ENCODE peak calls at places on chromosome 2, in ten cellular contexts. L is cardiac muscle cell, J is lower lobe of right lung, G is neural progenitor cell, F is neural crest cell, X is GM12864, S is GM13977, K is brain microvascular endothelial cell, T is foreskin fibroblast, A is fibroblast of mammary gland. R is an unnamed sample.

GRCh38 chr2:206173147-206173546 is 13.5 kb downstream of the EEF1B2 start:
- DNase-seq in S (no peak), J (no peak), K (no peak), X (no peak), G (no peak), L (no peak), T (no peak), A (no peak), F (no peak), R (no peak)

GRCh38 chr2:177334940-177335543 is 57.5 kb upstream of the AGPS start:
- DNase-seq in S (peak), G (peak), J (no peak), K (no peak), X (peak), L (peak), F (peak), T (peak), A (peak), R (peak)

GRCh38 chr2:239944706-239945551 is 80.2 kb downstream of the NDUFA10 start:
- DNase-seq in T (peak), J (peak), S (peak), K (peak), X (no peak), F (no peak), A (no peak), L (no peak), G (no peak), R (no peak)

GRCh38 chr2:200786826-200787225 is 24.9 kb upstream of the BZW1 start:
- DNase-seq in S (no peak), T (peak), A (peak), K (peak), G (no peak), J (no peak), X (no peak), L (no peak), F (no peak), R (peak)

GRCh38 chr2:64837116-64837704 is 152.0 kb upstream of the SLC1A4 start:
- DNase-seq in A (peak), F (no peak), K (no peak), G (no peak), J (no peak), S (no peak), T (peak), L (no peak), X (no peak), R (no peak)

GRCh38 chr2:236345081-236345714 is 81.0 kb upstream of the ASB18 start:
- DNase-seq in G (no peak), A (no peak), F (no peak), L (no peak), K (no peak), J (no peak), X (no peak), S (no peak), T (no peak), R (no peak)

GRCh38 chr2:8329660-8330622 is 351.9 kb upstream of the ID2 start:
- DNase-seq in J (no peak), X (no peak), F (no peak), S (no peak), L (no peak), A (no peak), T (no peak), G (peak), K (no peak), R (no peak)

GRCh38 chr2:2740238-2740775 is 409.2 kb upstream of the MYT1L start:
- DNase-seq in G (no peak), X (no peak), S (no peak), T (no peak), A (no peak), L (no peak), J (no peak), F (no peak), K (no peak), R (no peak)

GRCh38 chr2:170098626-170099312 is 79.2 kb upstream of the MYO3B start:
- DNase-seq in G (no peak), X (no peak), A (no peak), K (no peak), T (no peak), F (no peak), L (no peak), J (no peak), S (no peak), R (peak)

GRCh38 chr2:98730851-98731708 is at the start of gene MGAT4A:
- DNase-seq in X (no peak), S (peak), J (peak), K (no peak), G (peak), A (no peak), F (peak), T (peak), L (peak), R (no peak)

GRCh38 chr2:77938462-77938861 is 416.3 kb upstream of the LRRTM4 start:
- DNase-seq in J (no peak), G (no peak), K (no peak), A (no peak), T (no peak), F (no peak), S (no peak), L (no peak), X (no peak), R (no peak)

GRCh38 chr2:159939946-159940345 is 122.5 kb downstream of the PLA2R1 start:
- DNase-seq in J (no peak), A (peak), S (peak), G (no peak), L (peak), X (no peak), F (no peak), K (no peak), T (peak), R (peak)

GRCh38 chr2:190359896-190360376 is 16.5 kb downstream of the INPP1 start:
- DNase-seq in T (peak), S (peak), X (no peak), A (peak), J (no peak), G (peak), K (peak), L (peak), F (no peak), R (peak)

GRCh38 chr2:230886641-230887040 is 21.9 kb downstream of the ITM2C start:
- DNase-seq in L (no peak), S (no peak), K (no peak), A (no peak), F (no peak), G (no peak), T (no peak), X (no peak), J (peak), R (no peak)

GRCh38 chr2:56011624-56012023 is 88.0 kb upstream of the EFEMP1 start:
- DNase-seq in L (no peak), J (no peak), S (no peak), X (no peak), T (no peak), G (no peak), A (no peak), F (no peak), K (no peak), R (no peak)

GRCh38 chr2:43509886-43510285 is 86.0 kb downstream of the THADA start:
- DNase-seq in X (no peak), J (no peak), A (no peak), L (no peak), S (no peak), G (no peak), T (no peak), F (no peak), K (no peak), R (no peak)

GRCh38 chr2:143623270-143623669 is 494.1 kb downstream of the ARHGAP15 start:
- DNase-seq in F (no peak), K (no peak), A (no peak), S (no peak), L (no peak), G (no peak), T (no peak), J (no peak), X (no peak), R (no peak)

GRCh38 chr2:48146552-48146951 is 240.3 kb upstream of the FBXO11 start:
- DNase-seq in A (no peak), F (no peak), G (no peak), X (no peak), J (no peak), K (no peak), L (no peak), S (no peak), T (no peak), R (no peak)

GRCh38 chr2:71796174-71796592 is 342.8 kb downstream of the DYSF start:
- DNase-seq in G (no peak), T (peak), S (no peak), F (no peak), X (no peak), A (no peak), L (peak), K (peak), J (no peak), R (peak)

GRCh38 chr2:67974564-67975430 is 88.0 kb downstream of the C1D start:
- DNase-seq in X (no peak), L (no peak), A (peak), S (no peak), J (peak), F (no peak), T (peak), K (no peak), G (no peak), R (peak)

GRCh38 chr2:237196866-237197618 is 111.4 kb downstream of the COPS8 start:
- DNase-seq in L (no peak), K (peak), T (peak), X (no peak), A (peak), J (no peak), G (no peak), S (no peak), F (no peak), R (peak)

GRCh38 chr2:169999041-169999440 is 171.8 kb downstream of the UBR3 start:
- DNase-seq in S (no peak), T (peak), L (no peak), A (peak), K (no peak), G (no peak), F (no peak), J (no peak), X (no peak), R (peak)

GRCh38 chr2:204967199-204967995 is 422.1 kb downstream of the PARD3B start:
- DNase-seq in S (no peak), T (no peak), F (no peak), L (no peak), A (no peak), G (no peak), K (no peak), J (no peak), X (no peak), R (no peak)

GRCh38 chr2:202164409-202164808 is 74.0 kb downstream of the SUMO1 start:
- DNase-seq in F (no peak), L (no peak), A (no peak), X (no peak), G (peak), T (no peak), K (no peak), J (no peak), S (no peak), R (no peak)

GRCh38 chr2:85682378-85682777 is 11.8 kb upstream of the GNLY start:
- DNase-seq in S (no peak), L (no peak), T (peak), G (no peak), X (no peak), K (peak), F (no peak), A (no peak), J (no peak), R (no peak)
- TF ChIP-seq CTCF in S (no peak), L (no peak), T (no peak), G (no peak), X (no peak), K (no peak), F (no peak), A (no peak), J (no peak), R (no peak)

GRCh38 chr2:108323619-108324018 is 34.9 kb downstream of the SULT1C2 start:
- DNase-seq in X (no peak), S (no peak), J (no peak), G (no peak), T (peak), F (no peak), A (peak), L (no peak), K (peak), R (peak)
- TF ChIP-seq CTCF in X (no peak), S (no peak), J (no peak), G (no peak), T (no peak), F (no peak), A (no peak), L (no peak), K (no peak), R (no peak)

GRCh38 chr2:24828641-24829040 is 35.4 kb downstream of the CENPO start:
- DNase-seq in A (no peak), F (no peak), G (no peak), J (no peak), L (no peak), S (no peak), K (no peak), X (no peak), T (no peak), R (no peak)

GRCh38 chr2:24830786-24831185 is 37.6 kb downstream of the CENPO start:
- DNase-seq in A (no peak), L (no peak), K (no peak), T (no peak), F (no peak), S (no peak), G (no peak), J (no peak), X (no peak), R (no peak)

GRCh38 chr2:24831216-24831615 is 38.0 kb downstream of the CENPO start:
- DNase-seq in J (no peak), G (no peak), L (no peak), T (no peak), K (no peak), S (no peak), X (no peak), A (no peak), F (no peak), R (no peak)

GRCh38 chr2:24831736-24832421 is 38.7 kb downstream of the CENPO start:
- DNase-seq in A (no peak), X (no peak), L (no peak), T (no peak), F (peak), J (no peak), S (no peak), K (no peak), G (peak), R (no peak)

DNA sequence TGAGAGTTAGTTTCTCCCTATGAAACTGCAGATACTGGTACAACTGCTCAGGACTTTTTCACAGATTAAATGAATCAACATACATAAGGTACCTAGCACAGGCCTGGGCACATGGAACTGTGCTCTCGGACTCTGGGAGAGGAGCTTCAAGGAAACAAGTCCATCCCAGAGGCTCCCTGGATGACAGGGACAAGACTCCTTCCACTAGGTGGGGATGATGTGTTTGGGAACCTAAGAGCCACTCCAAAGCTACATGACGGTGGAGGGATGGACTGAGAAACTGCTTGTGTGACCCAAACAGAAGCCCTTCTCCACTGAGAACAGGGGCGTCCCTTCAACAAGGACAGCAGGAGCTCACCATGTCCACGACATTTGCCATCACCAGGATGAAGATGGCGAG is 37.1 kb downstream of the CENPO start:
- DNase-seq in L (no peak), K (no peak), X (no peak), F (no peak), A (peak), T (peak), J (no peak), S (peak), G (no peak), R (no peak)
- TF ChIP-seq CTCF in L (peak), K (peak), X (no peak), F (no peak), A (peak), T (peak), J (no peak), S (no peak), G (no peak), R (peak)

GRCh38 chr2:106098664-106099063 is 95.4 kb downstream of the UXS1 start:
- DNase-seq in G (no peak), T (no peak), L (no peak), F (no peak), K (no peak), A (no peak), J (no peak), S (no peak), X (no peak), R (no peak)

GRCh38 chr2:106099691-106100090 is 94.4 kb downstream of the UXS1 start:
- DNase-seq in T (no peak), S (no peak), G (no peak), A (no peak), L (no peak), F (no peak), X (no peak), J (no peak), K (no peak), R (no peak)

GRCh38 chr2:106096446-106097369 is 97.4 kb downstream of the UXS1 start:
- DNase-seq in A (no peak), T (no peak), S (no peak), F (no peak), G (no peak), X (no peak), K (no peak), L (no peak), J (no peak), R (no peak)

GRCh38 chr2:106097370-106098000 is 96.6 kb downstream of the UXS1 start:
- DNase-seq in F (no peak), S (no peak), A (no peak), T (no peak), J (no peak), K (no peak), X (no peak), G (peak), L (peak), R (no peak)

GRCh38 chr2:106098081-106098480 is 96.0 kb downstream of the UXS1 start:
- DNase-seq in L (peak), J (no peak), K (no peak), G (peak), X (no peak), S (no peak), F (no peak), A (peak), T (peak), R (no peak)
- TF ChIP-seq CTCF in L (peak), J (peak), K (peak), G (peak), X (peak), S (peak), F (peak), A (peak), T (peak), R (peak)

R was measured in astrocyte of the spinal cord.